ENCODE peak calls at places on chromosomes 11 and 22, in nine cellular contexts. One of them, this sample, is unnamed.

GRCh38 chr22:39384750-39385480 is 14.7 kb upstream of the TAB1 start:
- DNase-seq in activated CD8-positive, alpha-beta memory T cell treated with anti-CD3 and anti-CD28 coated beads, Interleukin-2, amount 50 U/mL, for 48 hours: no peak
- DNase-seq in NCI-H446: no peak
- DNase-seq in renal cortical epithelial cell: peak; percentile 11
- DNase-seq in neural progenitor cell: peak; percentile 71
- DNase-seq in D341Med: peak; percentile 78
- DNase-seq in GM12892: no peak
- DNase-seq in NCI-H345: peak; percentile 3
- DNase-seq in kidney: no peak
- DNase-seq in this sample: peak; percentile 46

GRCh38 chr11:115157247-115157646 is 347.0 kb downstream of the CADM1 start:
- DNase-seq in activated CD8-positive, alpha-beta memory T cell treated with anti-CD3 and anti-CD28 coated beads, Interleukin-2, amount 50 U/mL, for 48 hours: no peak
- DNase-seq in NCI-H446: no peak
- DNase-seq in renal cortical epithelial cell: no peak
- DNase-seq in neural progenitor cell: no peak
- DNase-seq in D341Med: no peak
- DNase-seq in GM12892: no peak
- DNase-seq in NCI-H345: no peak
- DNase-seq in kidney: peak; percentile 18
- DNase-seq in this sample: no peak

GRCh38 chr11:102186836-102187235 is 76.6 kb downstream of the YAP1 start:
- DNase-seq in activated CD8-positive, alpha-beta memory T cell treated with anti-CD3 and anti-CD28 coated beads, Interleukin-2, amount 50 U/mL, for 48 hours: no peak
- DNase-seq in NCI-H446: no peak
- DNase-seq in renal cortical epithelial cell: peak; percentile 25
- DNase-seq in neural progenitor cell: peak; percentile 81
- DNase-seq in D341Med: no peak
- DNase-seq in GM12892: no peak
- DNase-seq in NCI-H345: no peak
- DNase-seq in kidney: no peak
- DNase-seq in this sample: no peak

GRCh38 chr11:2091786-2092463 is 47.3 kb downstream of the IGF2 start:
- DNase-seq in activated CD8-positive, alpha-beta memory T cell treated with anti-CD3 and anti-CD28 coated beads, Interleukin-2, amount 50 U/mL, for 48 hours: no peak
- DNase-seq in NCI-H446: no peak
- DNase-seq in renal cortical epithelial cell: no peak
- DNase-seq in neural progenitor cell: no peak
- DNase-seq in D341Med: no peak
- DNase-seq in GM12892: no peak
- DNase-seq in NCI-H345: no peak
- DNase-seq in kidney: no peak
- DNase-seq in this sample: no peak

GRCh38 chr22:47417699-47418098 is 655.2 kb downstream of the TBC1D22A start:
- DNase-seq in activated CD8-positive, alpha-beta memory T cell treated with anti-CD3 and anti-CD28 coated beads, Interleukin-2, amount 50 U/mL, for 48 hours: no peak
- DNase-seq in NCI-H446: no peak
- DNase-seq in renal cortical epithelial cell: no peak
- DNase-seq in neural progenitor cell: no peak
- DNase-seq in D341Med: no peak
- DNase-seq in GM12892: no peak
- DNase-seq in NCI-H345: no peak
- DNase-seq in kidney: peak; percentile 26
- DNase-seq in this sample: no peak

GRCh38 chr11:57349491-57350274 is 11.5 kb downstream of the P2RX3 start:
- DNase-seq in activated CD8-positive, alpha-beta memory T cell treated with anti-CD3 and anti-CD28 coated beads, Interleukin-2, amount 50 U/mL, for 48 hours: peak; percentile 93
- DNase-seq in NCI-H446: no peak
- DNase-seq in renal cortical epithelial cell: peak; percentile 30
- DNase-seq in neural progenitor cell: peak; percentile 83
- DNase-seq in D341Med: peak; percentile 58
- DNase-seq in GM12892: peak; percentile 66
- DNase-seq in NCI-H345: peak; percentile 27
- DNase-seq in kidney: peak; percentile 82
- DNase-seq in this sample: peak; percentile 70

GRCh38 chr22:22397292-22397870 is 111.2 kb downstream of the ZNF280B start:
- DNase-seq in activated CD8-positive, alpha-beta memory T cell treated with anti-CD3 and anti-CD28 coated beads, Interleukin-2, amount 50 U/mL, for 48 hours: no peak
- DNase-seq in NCI-H446: no peak
- DNase-seq in renal cortical epithelial cell: peak; percentile 71
- DNase-seq in neural progenitor cell: peak; percentile 52
- DNase-seq in D341Med: no peak
- DNase-seq in GM12892: no peak
- DNase-seq in NCI-H345: peak; percentile 18
- DNase-seq in kidney: no peak
- DNase-seq in this sample: no peak

GRCh38 chr22:22951035-22951434 is 63.4 kb downstream of the IGLL5 start:
- DNase-seq in activated CD8-positive, alpha-beta memory T cell treated with anti-CD3 and anti-CD28 coated beads, Interleukin-2, amount 50 U/mL, for 48 hours: no peak
- DNase-seq in NCI-H446: no peak
- DNase-seq in renal cortical epithelial cell: no peak
- DNase-seq in neural progenitor cell: no peak
- DNase-seq in D341Med: no peak
- DNase-seq in GM12892: no peak
- DNase-seq in NCI-H345: no peak
- DNase-seq in kidney: no peak
- DNase-seq in this sample: no peak

GRCh38 chr22:49892226-49892899 is 25.9 kb downstream of the ALG12 start:
- DNase-seq in activated CD8-positive, alpha-beta memory T cell treated with anti-CD3 and anti-CD28 coated beads, Interleukin-2, amount 50 U/mL, for 48 hours: no peak
- DNase-seq in NCI-H446: peak; percentile 53
- DNase-seq in renal cortical epithelial cell: no peak
- DNase-seq in neural progenitor cell: no peak
- DNase-seq in D341Med: no peak
- DNase-seq in GM12892: no peak
- DNase-seq in NCI-H345: no peak
- DNase-seq in kidney: no peak
- DNase-seq in this sample: peak; percentile 93

GRCh38 chr11:8222820-8223512 is 40.7 kb downstream of the LMO1 start:
- DNase-seq in activated CD8-positive, alpha-beta memory T cell treated with anti-CD3 and anti-CD28 coated beads, Interleukin-2, amount 50 U/mL, for 48 hours: peak; percentile 62
- DNase-seq in NCI-H446: no peak
- DNase-seq in renal cortical epithelial cell: no peak
- DNase-seq in neural progenitor cell: no peak
- DNase-seq in D341Med: no peak
- DNase-seq in GM12892: no peak
- DNase-seq in NCI-H345: no peak
- DNase-seq in kidney: peak; percentile 60
- DNase-seq in this sample: no peak

GRCh38 chr11:117328414-117329010 is 858 bp downstream of the CEP164 start:
- DNase-seq in activated CD8-positive, alpha-beta memory T cell treated with anti-CD3 and anti-CD28 coated beads, Interleukin-2, amount 50 U/mL, for 48 hours: peak; percentile 54
- DNase-seq in NCI-H446: peak; percentile 46
- DNase-seq in renal cortical epithelial cell: peak; percentile 38
- DNase-seq in neural progenitor cell: peak; percentile 25
- DNase-seq in D341Med: no peak
- DNase-seq in GM12892: no peak
- DNase-seq in NCI-H345: no peak
- DNase-seq in kidney: no peak
- DNase-seq in this sample: peak; percentile 53

GRCh38 chr22:45645526-45646414 is 25.9 kb upstream of the ATXN10 start:
- DNase-seq in activated CD8-positive, alpha-beta memory T cell treated with anti-CD3 and anti-CD28 coated beads, Interleukin-2, amount 50 U/mL, for 48 hours: peak; percentile 94
- DNase-seq in NCI-H446: peak; percentile 58
- DNase-seq in renal cortical epithelial cell: no peak
- DNase-seq in neural progenitor cell: peak; percentile 86
- DNase-seq in D341Med: peak; percentile 97
- DNase-seq in GM12892: peak; percentile 90
- DNase-seq in NCI-H345: peak; percentile 28
- DNase-seq in kidney: peak; percentile 89
- DNase-seq in this sample: peak; percentile 68

GRCh38 chr22:33906475-33906874 is 13.8 kb downstream of the LARGE1 start:
- DNase-seq in activated CD8-positive, alpha-beta memory T cell treated with anti-CD3 and anti-CD28 coated beads, Interleukin-2, amount 50 U/mL, for 48 hours: no peak
- DNase-seq in NCI-H446: no peak
- DNase-seq in renal cortical epithelial cell: no peak
- DNase-seq in neural progenitor cell: no peak
- DNase-seq in D341Med: no peak
- DNase-seq in GM12892: no peak
- DNase-seq in NCI-H345: no peak
- DNase-seq in kidney: no peak
- DNase-seq in this sample: no peak

This sample was measured in cerebellum.